ENCODE peak calls at places on chromosomes 16 and 17, in four cellular contexts. One of them, this sample, is unnamed.

GRCh38 chr17:47290870-47291241 is 32.9 kb upstream of the EFCAB13 start:
- DNase-seq in IMR-90: no peak
- DNase-seq in endothelial cell of umbilical vein: no peak
- DNase-seq in keratinocyte: no peak
- DNase-seq in this sample: no peak

GRCh38 chr17:21248495-21248894 is 4.7 kb downstream of the NATD1 start:
- DNase-seq in IMR-90: no peak
- DNase-seq in endothelial cell of umbilical vein: no peak
- DNase-seq in keratinocyte: no peak
- DNase-seq in this sample: no peak

GRCh38 chr17:66459811-66460270 is 157.4 kb downstream of the PRKCA start:
- DNase-seq in IMR-90: peak; percentile 99
- DNase-seq in endothelial cell of umbilical vein: peak; percentile 97
- DNase-seq in keratinocyte: no peak
- DNase-seq in this sample: no peak

GRCh38 chr16:2930236-2930635 is 18.5 kb downstream of the FLYWCH1 start:
- DNase-seq in IMR-90: no peak
- DNase-seq in endothelial cell of umbilical vein: no peak
- DNase-seq in keratinocyte: no peak
- DNase-seq in this sample: no peak

GRCh38 chr16:85328665-85329058 is 216.4 kb upstream of the CIBAR2 start:
- DNase-seq in IMR-90: no peak
- DNase-seq in endothelial cell of umbilical vein: no peak
- DNase-seq in keratinocyte: no peak
- DNase-seq in this sample: no peak

GRCh38 chr16:25093208-25094061 is 18.1 kb upstream of the LCMT1 start:
- DNase-seq in IMR-90: no peak
- DNase-seq in endothelial cell of umbilical vein: no peak
- DNase-seq in keratinocyte: no peak
- DNase-seq in this sample: no peak

GRCh38 chr17:79615446-79615845 is 4.6 kb upstream of the RBFOX3 start:
- DNase-seq in IMR-90: no peak
- DNase-seq in endothelial cell of umbilical vein: no peak
- DNase-seq in keratinocyte: no peak
- DNase-seq in this sample: no peak

GRCh38 chr17:1865252-1866037 is 35.6 kb downstream of the RPA1 start:
- DNase-seq in IMR-90: peak; percentile 12
- DNase-seq in endothelial cell of umbilical vein: peak; percentile 37
- DNase-seq in keratinocyte: no peak
- DNase-seq in this sample: peak; percentile 61

GRCh38 chr16:31198207-31198882 is 4.2 kb downstream of the PYCARD start:
- DNase-seq in IMR-90: no peak
- DNase-seq in endothelial cell of umbilical vein: no peak
- DNase-seq in keratinocyte: no peak
- DNase-seq in this sample: no peak
- H3K9me1 ChIP-seq in IMR-90: peaks cover 8% of the 10 kb centered on the region
- H3K9me1 ChIP-seq in endothelial cell of umbilical vein: no peaks in the 10 kb centered on the region
- H3K9me1 ChIP-seq in keratinocyte: no peaks in the 10 kb centered on the region
- H3K9me1 ChIP-seq in this sample: no peaks in the 10 kb centered on the region

DNA sequence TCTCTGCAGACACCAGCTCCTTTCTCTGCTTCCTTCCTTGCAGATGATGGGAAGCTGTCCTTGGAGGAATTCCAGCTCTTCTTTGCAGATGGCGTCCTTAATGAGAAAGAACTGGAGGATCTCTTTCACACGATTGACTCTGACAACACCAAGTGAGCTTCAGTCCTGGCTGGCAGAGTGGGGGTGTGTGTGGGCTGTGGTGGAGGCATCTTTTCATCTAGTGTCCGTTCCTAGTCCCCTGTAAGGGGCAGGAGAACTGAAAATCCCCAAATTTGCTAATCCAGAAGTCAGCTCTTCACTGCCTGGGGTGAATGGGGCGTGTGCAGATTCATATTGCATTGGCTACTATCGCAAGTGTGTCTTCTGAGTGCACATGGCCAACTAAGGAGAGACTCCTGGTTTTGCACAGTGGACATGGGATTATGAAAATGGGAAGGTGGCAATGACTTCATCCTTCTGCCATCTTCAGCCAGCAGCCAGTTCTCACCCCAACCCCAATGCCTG is 10.4 kb downstream of the NECAB2 start:
- DNase-seq in IMR-90: no peak
- DNase-seq in endothelial cell of umbilical vein: no peak
- DNase-seq in keratinocyte: no peak
- DNase-seq in this sample: no peak
- H3K9me1 ChIP-seq in IMR-90: no peaks in the 10 kb centered on the region
- H3K9me1 ChIP-seq in endothelial cell of umbilical vein: no peaks in the 10 kb centered on the region
- H3K9me1 ChIP-seq in keratinocyte: no peaks in the 10 kb centered on the region
- H3K9me1 ChIP-seq in this sample: no peaks in the 10 kb centered on the region

GRCh38 chr17:49963277-49963625 is 5.7 kb upstream of the DLX4 start:
- DNase-seq in IMR-90: no peak
- DNase-seq in endothelial cell of umbilical vein: no peak
- DNase-seq in keratinocyte: no peak
- DNase-seq in this sample: no peak
- H3K9me1 ChIP-seq in IMR-90: no peaks in the 10 kb centered on the region
- H3K9me1 ChIP-seq in endothelial cell of umbilical vein: no peaks in the 10 kb centered on the region
- H3K9me1 ChIP-seq in keratinocyte: no peaks in the 10 kb centered on the region
- H3K9me1 ChIP-seq in this sample: no peaks in the 10 kb centered on the region

DNA sequence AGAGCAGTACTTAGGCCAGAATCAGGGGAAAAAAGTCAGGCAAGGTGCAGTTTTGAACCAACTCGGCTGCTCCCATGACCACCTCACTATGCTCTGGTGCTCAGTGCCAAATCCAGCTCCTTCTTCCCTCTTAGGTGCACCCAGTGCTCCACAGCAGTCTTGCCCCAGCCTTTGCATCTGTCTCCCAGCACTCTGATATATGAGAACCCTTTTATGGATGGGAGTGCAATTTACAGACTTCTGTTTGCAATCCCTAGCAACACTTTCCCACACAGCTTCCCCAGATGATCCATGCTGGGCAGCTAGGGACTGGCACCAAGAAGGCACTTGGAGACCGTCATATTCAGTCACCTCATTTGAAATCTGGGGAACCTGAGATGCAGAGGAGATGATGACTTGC is 267.9 kb upstream of the CCL2 start:
- DNase-seq in IMR-90: no peak
- DNase-seq in endothelial cell of umbilical vein: no peak
- DNase-seq in keratinocyte: no peak
- DNase-seq in this sample: no peak
- H3K9me1 ChIP-seq in IMR-90: no peaks in the 10 kb centered on the region
- H3K9me1 ChIP-seq in endothelial cell of umbilical vein: no peaks in the 10 kb centered on the region
- H3K9me1 ChIP-seq in keratinocyte: no peaks in the 10 kb centered on the region
- H3K9me1 ChIP-seq in this sample: no peaks in the 10 kb centered on the region

DNA sequence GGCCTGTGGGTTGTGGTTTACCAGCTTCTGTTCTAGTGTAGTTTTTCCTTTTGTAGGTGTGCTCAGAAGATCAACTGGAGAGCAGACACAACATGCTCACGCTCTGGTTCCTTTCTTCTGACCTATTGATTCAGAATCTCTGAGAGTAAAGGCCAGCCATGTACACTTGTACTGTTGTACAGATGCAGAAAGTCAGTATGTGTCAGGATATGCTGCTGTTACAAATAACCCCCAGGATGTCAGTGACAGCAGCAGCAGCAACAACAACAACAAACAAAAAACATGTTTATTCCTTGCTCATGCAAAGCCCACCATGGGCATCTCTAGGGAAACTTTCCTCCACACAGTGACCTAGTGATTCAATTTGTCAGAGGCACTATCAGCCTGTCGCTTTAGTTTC is 154.8 kb upstream of the RBFOX1 start:
- DNase-seq in IMR-90: no peak
- DNase-seq in endothelial cell of umbilical vein: no peak
- DNase-seq in keratinocyte: no peak
- DNase-seq in this sample: no peak
- H3K9me1 ChIP-seq in IMR-90: no peaks in the 10 kb centered on the region
- H3K9me1 ChIP-seq in endothelial cell of umbilical vein: no peaks in the 10 kb centered on the region
- H3K9me1 ChIP-seq in keratinocyte: no peaks in the 10 kb centered on the region
- H3K9me1 ChIP-seq in this sample: no peaks in the 10 kb centered on the region

DNA sequence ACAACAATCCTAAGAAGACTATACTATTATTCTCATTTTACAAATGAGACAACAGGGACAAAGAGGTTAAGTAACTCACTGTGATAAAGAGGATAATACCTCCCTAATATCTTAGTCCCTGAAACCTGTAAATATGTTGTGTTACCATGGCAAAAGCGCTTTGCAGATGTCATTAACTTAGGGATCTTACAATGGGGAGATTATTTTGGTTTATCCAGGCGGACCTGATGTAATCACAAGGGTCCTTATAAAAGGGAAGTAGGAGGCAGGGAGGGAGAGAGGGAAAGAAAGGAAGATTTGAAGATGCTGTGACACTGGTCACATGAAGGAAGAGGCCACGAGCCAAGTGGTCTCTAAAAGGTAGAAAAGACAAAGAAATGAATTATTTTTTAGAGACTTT is 164.7 kb downstream of the CNTNAP4 start:
- DNase-seq in IMR-90: no peak
- DNase-seq in endothelial cell of umbilical vein: no peak
- DNase-seq in keratinocyte: no peak
- DNase-seq in this sample: no peak
- H3K9me1 ChIP-seq in IMR-90: no peaks in the 10 kb centered on the region
- H3K9me1 ChIP-seq in endothelial cell of umbilical vein: no peaks in the 10 kb centered on the region
- H3K9me1 ChIP-seq in keratinocyte: no peaks in the 10 kb centered on the region
- H3K9me1 ChIP-seq in this sample: no peaks in the 10 kb centered on the region

DNA sequence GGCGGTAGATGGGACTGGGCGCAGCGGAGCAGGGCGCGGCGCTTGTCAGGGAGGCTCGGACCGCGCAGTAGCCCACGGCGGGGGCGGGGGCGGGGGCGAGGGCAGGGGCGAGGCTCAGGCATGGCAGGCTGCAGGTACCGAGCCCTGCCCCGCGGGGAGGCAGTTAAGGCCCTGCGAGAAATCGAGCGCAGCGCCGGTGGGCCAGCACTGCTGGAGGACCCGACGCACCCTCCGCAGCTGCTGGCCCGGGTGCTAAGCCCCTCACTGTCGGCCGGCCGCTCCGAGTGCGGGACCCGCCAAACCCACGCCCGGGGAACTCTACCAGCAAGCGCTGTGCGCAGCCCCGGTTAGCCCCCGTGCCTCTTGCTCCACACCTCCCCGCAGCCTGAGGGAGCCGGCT is 90.2 kb upstream of the RPL38 start:
- DNase-seq in IMR-90: no peak
- DNase-seq in endothelial cell of umbilical vein: no peak
- DNase-seq in keratinocyte: no peak
- DNase-seq in this sample: no peak
- H3K9me1 ChIP-seq in IMR-90: no peaks in the 10 kb centered on the region
- H3K9me1 ChIP-seq in endothelial cell of umbilical vein: no peaks in the 10 kb centered on the region
- H3K9me1 ChIP-seq in keratinocyte: no peaks in the 10 kb centered on the region
- H3K9me1 ChIP-seq in this sample: no peaks in the 10 kb centered on the region

DNA sequence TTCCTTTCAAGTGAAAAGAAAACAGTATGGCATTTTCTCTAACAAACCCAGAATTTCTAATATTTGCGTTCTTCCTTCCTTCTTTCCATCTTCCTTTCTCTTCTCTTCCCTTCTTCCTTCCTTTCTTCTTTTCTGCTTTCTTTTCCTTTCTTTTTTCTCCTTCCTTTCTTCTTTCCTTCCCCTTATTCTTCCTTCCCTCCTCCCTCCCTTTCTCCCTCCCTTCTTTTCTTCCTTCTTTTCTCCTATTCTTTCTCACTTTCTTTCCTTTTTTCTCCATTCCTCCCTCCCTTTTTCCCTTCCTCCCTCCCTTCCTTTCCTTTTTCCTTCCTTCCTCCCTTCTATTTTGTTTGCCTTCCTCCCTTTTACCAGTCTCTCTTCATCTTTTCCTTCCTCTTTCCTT is 194.8 kb downstream of the SHCBP1 start:
- DNase-seq in IMR-90: no peak
- DNase-seq in endothelial cell of umbilical vein: no peak
- DNase-seq in keratinocyte: no peak
- DNase-seq in this sample: no peak
- H3K9me1 ChIP-seq in IMR-90: no peaks in the 10 kb centered on the region
- H3K9me1 ChIP-seq in endothelial cell of umbilical vein: no peaks in the 10 kb centered on the region
- H3K9me1 ChIP-seq in keratinocyte: no peaks in the 10 kb centered on the region
- H3K9me1 ChIP-seq in this sample: no peaks in the 10 kb centered on the region

GRCh38 chr16:14344292-14344691 is 273.2 kb downstream of the MRTFB start:
- DNase-seq in IMR-90: peak; percentile 11
- DNase-seq in endothelial cell of umbilical vein: no peak
- DNase-seq in keratinocyte: no peak
- DNase-seq in this sample: peak; percentile 25

GRCh38 chr16:14345512-14346115 is 274.5 kb downstream of the MRTFB start:
- DNase-seq in IMR-90: no peak
- DNase-seq in endothelial cell of umbilical vein: no peak
- DNase-seq in keratinocyte: no peak
- DNase-seq in this sample: no peak

GRCh38 chr16:14347706-14348105 is 276.6 kb downstream of the MRTFB start:
- DNase-seq in IMR-90: no peak
- DNase-seq in endothelial cell of umbilical vein: no peak
- DNase-seq in keratinocyte: no peak
- DNase-seq in this sample: no peak

GRCh38 chr16:14344945-14345344 is 273.8 kb downstream of the MRTFB start:
- DNase-seq in IMR-90: no peak
- DNase-seq in endothelial cell of umbilical vein: no peak
- DNase-seq in keratinocyte: no peak
- DNase-seq in this sample: no peak

DNA sequence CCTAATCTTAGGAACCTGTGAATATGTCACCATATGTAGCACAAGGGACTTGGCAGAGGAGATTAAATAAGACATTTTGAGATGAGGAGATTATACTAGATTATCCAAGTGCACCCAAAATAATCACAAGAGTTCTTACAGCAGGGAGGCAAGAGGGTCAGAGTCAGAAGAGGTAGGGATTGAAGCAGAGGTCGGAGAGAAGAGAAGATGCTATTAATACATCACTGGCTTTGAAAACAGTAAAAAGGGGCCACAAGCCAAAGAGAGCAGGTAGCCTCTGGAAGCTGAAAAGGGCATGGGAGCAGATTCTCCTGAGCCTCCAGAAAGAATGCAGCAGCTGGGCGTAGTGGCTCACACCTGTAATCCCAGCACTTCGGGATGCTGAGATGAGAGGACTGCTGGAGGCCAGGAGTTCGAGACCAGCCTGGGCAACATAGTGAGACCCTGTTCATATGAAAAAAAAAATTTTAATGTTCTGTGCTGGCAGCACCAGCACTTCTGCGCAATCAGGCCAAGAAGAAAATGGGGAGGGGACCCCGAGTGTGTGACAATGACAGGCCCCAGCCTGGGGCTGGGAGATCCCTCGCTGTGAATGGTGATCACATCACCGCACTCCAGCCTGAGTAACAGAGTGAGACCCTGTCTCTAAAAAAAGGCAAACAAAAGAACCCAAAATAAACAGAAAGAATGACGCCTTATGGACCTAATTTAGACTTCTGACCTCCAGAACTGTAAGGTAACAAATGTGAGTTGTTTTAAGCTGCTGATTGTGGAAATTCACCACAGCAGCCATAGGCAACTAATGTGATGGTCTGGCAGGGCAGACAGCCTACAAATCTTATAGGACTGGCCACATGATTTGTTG is 275.4 kb downstream of the MRTFB start:
- DNase-seq in IMR-90: no peak
- DNase-seq in endothelial cell of umbilical vein: no peak
- DNase-seq in keratinocyte: no peak
- DNase-seq in this sample: no peak
- H3K9me1 ChIP-seq in IMR-90: no peaks in the 10 kb centered on the region
- H3K9me1 ChIP-seq in endothelial cell of umbilical vein: no peaks in the 10 kb centered on the region
- H3K9me1 ChIP-seq in keratinocyte: no peaks in the 10 kb centered on the region
- H3K9me1 ChIP-seq in this sample: no peaks in the 10 kb centered on the region

This sample was measured in K562.